ENCODE peak calls at places on chromosomes 2 and 18, in six cellular contexts. X is GM23338, D is PC-9, M is SK-N-SH, P is GM23248, V is MM.1S. I is an unnamed sample. For H3K9me2, H3F3A and H3K36me3, the result is how much of the 10 kb centered on the place peaks cover.

GRCh38 chr18:57624988-57625387 is 3.4 kb upstream of the NARS1 start:
- DNase-seq in M (no peak), P (peak), X (no peak), D (no peak), V (no peak), I (peak)

GRCh38 chr18:28115149-28115550 is 61.8 kb downstream of the CDH2 start:
- DNase-seq in M (no peak), P (peak), D (peak), X (no peak), V (no peak), I (peak)

GRCh38 chr2:15579641-15580040 is 12.0 kb upstream of the DDX1 start:
- DNase-seq in M (no peak), D (no peak), X (peak), P (peak), V (no peak), I (peak)

GRCh38 chr2:207122914-207123744 is 42.6 kb downstream of the KLF7 start:
- DNase-seq in P (no peak), M (no peak), V (no peak), X (peak), D (peak), I (no peak)

GRCh38 chr18:69233465-69234054 is 167.1 kb upstream of the DOK6 start:
- DNase-seq in V (no peak), P (peak), D (no peak), X (no peak), M (no peak), I (no peak)

GRCh38 chr2:234939976-234940375 is 11.8 kb upstream of the SH3BP4 start:
- DNase-seq in D (no peak), X (no peak), V (no peak), P (no peak), M (no peak), I (no peak)

GRCh38 chr2:3730646-3731045 is 27.3 kb downstream of the DCDC2C start:
- DNase-seq in V (no peak), M (no peak), X (no peak), D (no peak), P (peak), I (peak)

GRCh38 chr2:84782717-84783442 is 98.0 kb downstream of the TRABD2A start:
- DNase-seq in M (no peak), P (peak), V (no peak), X (no peak), D (no peak), I (no peak)

GRCh38 chr2:2862386-2862785 is 515.2 kb downstream of the EIPR1 start:
- DNase-seq in V (no peak), D (no peak), P (no peak), M (no peak), X (no peak), I (no peak)

GRCh38 chr2:113806217-113806913 is 49.9 kb upstream of the SLC35F5 start:
- DNase-seq in P (no peak), D (peak), V (no peak), M (no peak), X (no peak), I (peak)

GRCh38 chr2:97747716-97748115 is 34.3 kb downstream of the ZAP70 start:
- DNase-seq in P (peak), V (no peak), X (no peak), D (no peak), M (no peak), I (no peak)

GRCh38 chr18:9901377-9901776 is 12.4 kb upstream of the VAPA start:
- DNase-seq in P (no peak), X (no peak), D (no peak), V (no peak), M (no peak), I (no peak)

GRCh38 chr2:141041281-141041680 is 1089.5 kb downstream of the LRP1B start:
- DNase-seq in V (no peak), X (no peak), P (no peak), M (no peak), D (no peak), I (no peak)

GRCh38 chr2:234534515-234534914 is 37.6 kb upstream of the ARL4C start:
- DNase-seq in M (no peak), D (no peak), V (no peak), P (no peak), X (no peak), I (no peak)

GRCh38 chr2:233928594-233929351 is 11.6 kb downstream of the TRPM8 start:
- DNase-seq in M (peak), V (no peak), D (peak), X (peak), P (peak), I (peak)

GRCh38 chr2:26330114-26330581 is 15.8 kb upstream of the SELENOI start:
- DNase-seq in V (peak), M (peak), X (peak), P (peak), D (peak), I (peak)

GRCh38 chr2:172086349-172087190 is 1.3 kb downstream of the DLX1 start:
- DNase-seq in X (peak), P (peak), V (no peak), M (peak), D (no peak), I (peak)

GRCh38 chr2:240968731-240969624 is 29.4 kb upstream of the SNED1 start:
- DNase-seq in D (no peak), P (no peak), X (no peak), M (peak), V (no peak), I (no peak)

GRCh38 chr2:208545398-208546042 is 138.9 kb downstream of the PTH2R start:
- DNase-seq in V (peak), X (peak), M (no peak), D (no peak), P (no peak), I (no peak)

GRCh38 chr18:12305930-12306629 is 2.0 kb upstream of the TUBB6 start:
- DNase-seq in V (no peak), D (no peak), M (no peak), X (peak), P (no peak), I (no peak)

GRCh38 chr18:44514106-44514505 is 166.6 kb upstream of the SETBP1 start:
- DNase-seq in V (no peak), P (peak), D (no peak), X (no peak), M (no peak), I (no peak)

GRCh38 chr2:121527009-121527682 is 3.5 kb upstream of the RNU4ATAC start:
- DNase-seq in P (no peak), X (no peak), D (no peak), V (no peak), M (no peak), I (peak)

GRCh38 chr2:109372614-109373013 is 241.2 kb downstream of the SEPTIN10 start:
- DNase-seq in V (no peak), P (no peak), D (no peak), M (peak), X (no peak), I (no peak)

GRCh38 chr2:238003234-238004032 is 36.6 kb downstream of the UBE2F start:
- DNase-seq in M (no peak), D (no peak), P (no peak), V (no peak), X (no peak), I (no peak)

GRCh38 chr2:191170773-191171172 is 20.0 kb upstream of the STAT4 start:
- DNase-seq in M (no peak), D (no peak), P (peak), X (no peak), V (no peak), I (peak)

GRCh38 chr2:96538487-96539214 is 2.1 kb downstream of the ARID5A start:
- DNase-seq in P (peak), X (peak), V (peak), D (no peak), M (no peak), I (no peak)

GRCh38 chr2:234335676-234336228 is 161.1 kb downstream of the ARL4C start:
- DNase-seq in P (peak), M (peak), D (peak), X (no peak), V (no peak), I (no peak)

GRCh38 chr2:225462945-225463344 is 63.4 kb downstream of the NYAP2 start:
- DNase-seq in X (no peak), D (no peak), P (no peak), M (no peak), V (no peak), I (no peak)

GRCh38 chr2:225463449-225463848 is 63.9 kb downstream of the NYAP2 start:
- DNase-seq in V (no peak), X (no peak), M (no peak), P (no peak), D (no peak), I (no peak)

GRCh38 chr2:225465827-225466226 is 66.3 kb downstream of the NYAP2 start:
- DNase-seq in M (no peak), P (no peak), X (peak), V (no peak), D (no peak), I (no peak)

GRCh38 chr2:225466891-225467604 is 67.5 kb downstream of the NYAP2 start:
- DNase-seq in D (peak), M (no peak), V (no peak), X (no peak), P (no peak), I (peak)

DNA sequence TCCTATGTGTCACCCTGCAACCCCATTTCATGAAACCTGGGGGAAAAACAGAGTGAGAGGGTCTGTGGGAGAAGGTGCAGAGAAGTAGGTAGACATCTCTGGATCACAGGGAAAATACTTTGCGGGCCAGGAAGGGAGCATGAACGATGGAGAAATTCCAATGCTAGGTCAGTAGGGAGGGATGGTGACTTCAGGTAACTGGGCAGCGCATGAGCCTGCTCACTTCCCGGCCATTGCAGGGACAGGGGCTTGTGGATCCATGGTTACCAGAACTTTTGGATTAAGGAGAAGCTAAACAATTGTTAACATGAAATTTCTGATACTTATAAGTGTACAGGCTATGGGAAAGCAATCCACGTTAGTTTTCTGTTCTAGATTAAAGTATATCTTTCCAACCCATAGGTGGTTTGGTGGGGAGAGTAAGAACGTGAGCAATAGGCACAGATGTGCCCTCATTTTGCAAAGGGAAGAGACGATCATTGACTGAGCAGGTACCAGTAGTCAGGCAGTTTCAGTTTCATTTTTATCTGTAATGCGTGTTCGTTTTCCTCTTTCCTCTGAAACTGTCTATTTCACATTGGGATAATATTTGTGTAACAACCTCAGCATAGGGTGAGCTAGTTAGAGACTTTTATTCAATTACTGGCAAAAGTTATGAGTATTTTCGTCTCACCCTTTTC is 65.0 kb downstream of the NYAP2 start:
- DNase-seq in M (no peak), X (no peak), V (peak), D (no peak), P (no peak), I (no peak)
- H3K9me2 ChIP-seq in M (under half), X (under half), V (under half), D (under half), P (under half), I (under half)

GRCh38 chr2:216694826-216695217 is 527 bp downstream of the IGFBP5 start:
- DNase-seq in P (no peak), V (no peak), D (no peak), X (peak), M (no peak), I (no peak)
- H3F3A ChIP-seq in P (under half), V (under half), D (under half), X (under half), M (under half), I (under half)

GRCh38 chr18:23551978-23552377 is 34.3 kb downstream of the NPC1 start:
- DNase-seq in X (no peak), V (no peak), D (no peak), M (no peak), P (no peak), I (no peak)
- H3K36me3 ChIP-seq in X (half or more), V (under half), D (under half), M (under half), P (under half), I (half or more)

GRCh38 chr18:52337286-52337685 is 2.7 kb upstream of the DCC start:
- DNase-seq in D (no peak), M (no peak), V (no peak), P (peak), X (no peak), I (peak)
- H3K9me2 ChIP-seq in D (under half), M (under half), V (under half), P (under half), X (under half), I (under half)

DNA sequence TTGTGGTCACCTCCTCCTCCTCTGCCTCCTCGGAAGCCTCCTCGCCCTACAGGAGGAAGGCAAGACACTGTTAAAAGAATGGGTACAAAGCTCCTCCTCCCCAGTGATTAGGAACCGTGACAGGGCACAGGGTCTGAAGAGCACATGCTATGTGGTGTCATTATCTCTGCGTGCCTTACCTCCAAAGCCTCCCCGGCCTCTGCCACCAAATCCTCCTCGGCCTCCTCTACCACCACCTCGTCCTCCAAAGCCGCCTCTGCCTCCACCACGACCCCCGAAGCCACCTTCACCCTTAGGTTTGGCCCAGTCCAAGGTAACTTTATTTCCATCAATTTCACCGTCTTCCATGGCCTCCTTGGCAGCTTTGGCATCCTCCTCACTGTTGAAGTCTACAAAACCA is 9.1 kb downstream of the NCL start:
- DNase-seq in P (no peak), X (no peak), V (no peak), D (no peak), M (no peak), I (no peak)
- H3F3A ChIP-seq in P (half or more), X (half or more), V (half or more), D (half or more), M (half or more), I (half or more)

DNA sequence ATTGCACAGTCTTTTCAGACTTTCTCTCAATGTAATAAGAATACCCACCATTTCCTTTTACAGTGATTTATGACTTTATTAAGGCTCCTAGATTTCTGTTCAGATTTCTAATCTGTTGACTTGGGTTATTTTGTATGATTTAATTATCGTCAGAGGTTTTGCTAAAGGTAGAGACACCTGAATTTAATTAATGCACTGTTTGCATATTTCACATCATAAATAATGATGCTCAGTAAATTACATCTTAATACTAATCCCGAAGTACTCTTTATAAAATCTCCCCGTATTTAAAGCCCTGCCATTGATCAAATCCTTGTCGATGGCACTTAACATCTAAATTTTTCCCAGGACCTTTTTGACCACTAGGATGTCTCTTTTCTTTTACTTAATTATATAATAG is 399.9 kb downstream of the MEIS1 start:
- DNase-seq in X (no peak), P (no peak), M (no peak), V (no peak), D (no peak), I (no peak)
- H3K36me3 ChIP-seq in X (under half), P (under half), M (under half), V (under half), D (under half), I (under half)